ENCODE peak calls at places on chromosome 2, in four cellular contexts. D is H9, I is H1, Z is IMR-90. R is an unnamed sample.

GRCh38 chr2:160719116-160719515 is 225.5 kb upstream of the RBMS1 start:
- DNase-seq in D (no peak), I (no peak), Z (peak), R (peak)

GRCh38 chr2:102505290-102505689 is 32.3 kb downstream of the SLC9A4 start:
- DNase-seq in D (no peak), I (no peak), Z (no peak), R (no peak)

GRCh38 chr2:69163109-69163508 is 150.1 kb downstream of the ANTXR1 start:
- DNase-seq in D (no peak), I (no peak), Z (peak), R (peak)

GRCh38 chr2:21251216-21251971 is 127.6 kb downstream of the TDRD15 start:
- DNase-seq in D (no peak), I (no peak), Z (no peak), R (peak)

GRCh38 chr2:189783451-189783926 is 650 bp downstream of the ORMDL1 start:
- DNase-seq in D (no peak), I (no peak), Z (peak), R (no peak)

GRCh38 chr2:12486205-12487118 is 230.3 kb upstream of the TRIB2 start:
- DNase-seq in D (no peak), I (no peak), Z (peak), R (peak)

GRCh38 chr2:223451-223850 is 40.4 kb downstream of the SH3YL1 start:
- DNase-seq in D (no peak), I (no peak), Z (no peak), R (no peak)

GRCh38 chr2:129765326-129766158 is 213.9 kb upstream of the RAB6C start:
- DNase-seq in D (no peak), I (no peak), Z (no peak), R (no peak)

GRCh38 chr2:157192445-157193423 is 64.8 kb upstream of the GALNT5 start:
- DNase-seq in D (no peak), I (no peak), Z (no peak), R (peak)

GRCh38 chr2:57515366-57515765 is 531.2 kb upstream of the VRK2 start:
- DNase-seq in D (no peak), I (no peak), Z (no peak), R (no peak)

GRCh38 chr2:17171446-17172049 is 346.7 kb downstream of the RAD51AP2 start:
- DNase-seq in D (peak), I (peak), Z (peak), R (peak)

GRCh38 chr2:183242937-183243336 is 118.7 kb downstream of the NUP35 start:
- DNase-seq in D (no peak), I (no peak), Z (peak), R (no peak)

GRCh38 chr2:156342252-156343095 is 10.0 kb upstream of the NR4A2 start:
- DNase-seq in D (peak), I (no peak), Z (peak), R (peak)

GRCh38 chr2:102872388-102872787 is 110.6 kb downstream of the TMEM182 start:
- DNase-seq in D (no peak), I (no peak), Z (no peak), R (peak)

GRCh38 chr2:65420712-65421431 is 11.5 kb downstream of the SPRED2 start:
- DNase-seq in D (no peak), I (no peak), Z (peak), R (peak)

GRCh38 chr2:27049422-27050280 is 1.8 kb upstream of the AGBL5 start:
- DNase-seq in D (no peak), I (no peak), Z (no peak), R (no peak)

GRCh38 chr2:158181171-158181570 is 79.5 kb downstream of the UPP2 start:
- DNase-seq in D (no peak), I (no peak), Z (no peak), R (no peak)

GRCh38 chr2:66585616-66586015 is 150.7 kb downstream of the MEIS1 start:
- DNase-seq in D (no peak), I (no peak), Z (no peak), R (no peak)

GRCh38 chr2:202436631-202437030 is 60.5 kb downstream of the BMPR2 start:
- DNase-seq in D (no peak), I (no peak), Z (peak), R (no peak)

GRCh38 chr2:21367421-21367820 is 243.7 kb downstream of the TDRD15 start:
- DNase-seq in D (peak), I (peak), Z (peak), R (peak)

GRCh38 chr2:121294881-121295840 is 10.2 kb upstream of the TFCP2L1 start:
- DNase-seq in D (no peak), I (no peak), Z (no peak), R (no peak)

GRCh38 chr2:112577756-112578155 is 6.7 kb upstream of the CHCHD5 start:
- DNase-seq in D (no peak), I (no peak), Z (peak), R (peak)

GRCh38 chr2:113842919-113843736 is 46.8 kb upstream of the ACTR3 start:
- DNase-seq in D (no peak), I (no peak), Z (peak), R (no peak)

GRCh38 chr2:96393989-96394761 is 58.6 kb downstream of the NCAPH start:
- DNase-seq in D (no peak), I (no peak), Z (no peak), R (no peak)

GRCh38 chr2:180656455-180656847 is 324.0 kb upstream of the UBE2E3 start:
- DNase-seq in D (no peak), I (no peak), Z (peak), R (peak)

GRCh38 chr2:8583400-8584173 is 98.3 kb upstream of the ID2 start:
- DNase-seq in D (peak), I (peak), Z (peak), R (peak)

GRCh38 chr2:130837811-130838565 is 1.3 kb downstream of the ARHGEF4 start:
- DNase-seq in D (no peak), I (no peak), Z (no peak), R (no peak)

GRCh38 chr2:120740375-120740764 is 4.7 kb downstream of the GLI2 start:
- DNase-seq in D (peak), I (no peak), Z (no peak), R (no peak)

GRCh38 chr2:207254526-207255464 is 89.0 kb upstream of the KLF7 start:
- DNase-seq in D (no peak), I (no peak), Z (peak), R (peak)

GRCh38 chr2:174145827-174146226 is 102.5 kb downstream of the OLA1 start:
- DNase-seq in D (peak), I (no peak), Z (no peak), R (peak)

GRCh38 chr2:11567631-11568031 is 33.8 kb downstream of the GREB1 start:
- DNase-seq in D (no peak), I (no peak), Z (no peak), R (no peak)

GRCh38 chr2:182207049-182207746 is 219.6 kb downstream of the PDE1A start:
- DNase-seq in D (no peak), I (no peak), Z (no peak), R (no peak)

GRCh38 chr2:190270298-190270697 is 49.3 kb downstream of the HIBCH start:
- DNase-seq in D (no peak), I (no peak), Z (peak), R (no peak)

GRCh38 chr2:207830778-207831549 is 61.3 kb upstream of the FZD5 start:
- DNase-seq in D (no peak), I (no peak), Z (no peak), R (no peak)

GRCh38 chr2:71743995-71744675 is 290.8 kb downstream of the DYSF start:
- DNase-seq in D (no peak), I (no peak), Z (no peak), R (no peak)

GRCh38 chr2:26067980-26068507 is 34.2 kb downstream of the RAB10 start:
- DNase-seq in D (no peak), I (no peak), Z (no peak), R (peak)

DNA sequence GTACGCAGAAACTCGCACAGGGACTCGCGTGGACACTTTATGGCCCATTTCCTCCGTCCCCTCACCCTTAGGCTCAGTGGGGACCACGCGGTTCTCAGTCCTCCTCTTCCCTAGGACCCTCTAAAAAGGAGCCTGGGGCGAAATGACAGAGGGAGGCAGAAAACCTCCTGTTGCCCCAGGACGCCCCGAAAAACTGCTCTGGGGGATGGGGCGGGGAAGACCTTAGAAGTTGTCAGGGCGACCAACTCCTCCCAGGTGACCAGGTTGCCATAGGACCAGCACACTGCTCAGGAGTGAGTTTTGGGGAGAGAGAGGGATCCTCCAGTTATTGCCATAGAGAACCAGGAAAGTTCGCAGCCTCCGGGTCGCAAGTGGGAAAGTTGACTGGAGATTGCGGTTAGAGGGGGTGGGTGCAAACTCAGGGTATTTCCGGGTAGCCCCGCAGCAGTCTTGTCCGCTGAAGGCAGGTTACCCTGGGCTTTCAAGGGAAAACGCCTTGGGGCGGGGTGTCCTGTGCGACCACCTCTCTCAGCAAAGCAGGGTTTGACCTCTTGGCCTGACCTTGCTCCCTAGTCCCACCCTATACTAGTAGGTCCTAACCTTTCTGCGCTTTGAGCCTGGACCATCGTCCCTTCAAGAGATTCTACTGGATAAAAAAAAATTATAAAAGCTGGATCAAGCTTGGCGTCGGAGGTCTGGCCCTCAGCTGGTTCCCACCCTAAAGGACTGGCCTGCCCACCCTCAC is 7.8 kb upstream of the PAX3 start:
- DNase-seq in D (peak), I (no peak), Z (no peak), R (no peak)
- H2BK15ac ChIP-seq in D (no peak), I (no peak), Z (no peak), R (no peak)

GRCh38 chr2:135607561-135607960 is 76.3 kb downstream of the R3HDM1 start:
- DNase-seq in D (no peak), I (no peak), Z (peak), R (no peak)
- H3K56ac ChIP-seq in D (no peak), I (no peak), Z (no peak), R (no peak)

GRCh38 chr2:105488198-105488757 is 89.4 kb upstream of the FHL2 start:
- DNase-seq in D (no peak), I (no peak), Z (no peak), R (no peak)
- H3K4ac ChIP-seq in D (no peak), I (no peak), Z (peak), R (no peak)

DNA sequence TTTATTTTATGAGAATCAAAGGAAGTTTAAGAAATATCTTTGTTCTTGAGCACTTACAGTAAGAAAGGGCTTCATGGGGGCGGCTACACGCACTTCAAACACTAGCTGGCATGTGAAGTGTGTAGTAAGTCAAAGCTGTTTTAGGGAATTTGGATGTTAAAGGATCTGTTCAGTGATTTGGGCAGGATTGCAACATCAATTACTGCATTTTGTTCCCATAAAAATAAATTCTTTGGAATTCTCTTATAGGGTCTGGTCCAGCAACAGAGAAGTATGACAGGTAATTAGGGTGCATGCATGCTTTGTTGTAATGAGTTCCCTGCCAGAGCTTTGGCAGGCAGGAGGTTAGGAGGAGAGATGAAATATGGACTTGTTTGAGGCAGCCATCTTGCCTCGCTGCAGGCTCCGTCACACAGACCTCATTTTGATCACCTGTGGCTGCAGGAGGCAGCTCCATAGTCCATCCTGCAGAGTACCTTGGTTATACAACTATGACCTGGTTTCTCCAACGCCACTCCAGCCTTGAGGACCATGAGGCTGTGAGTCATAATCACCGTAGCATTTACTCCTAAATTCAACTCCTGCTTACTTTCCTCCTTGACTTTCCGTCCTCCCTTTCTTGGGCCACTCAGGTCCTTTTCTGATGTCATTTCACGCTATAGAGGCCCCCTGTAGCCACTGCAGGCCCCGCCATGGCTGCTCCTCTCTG is 26.5 kb upstream of the EML4 start:
- DNase-seq in D (no peak), I (no peak), Z (peak), R (no peak)
- H2BK15ac ChIP-seq in D (no peak), I (peak), Z (peak), R (peak)

GRCh38 chr2:220764246-220764645 is 807.9 kb downstream of the EPHA4 start:
- DNase-seq in D (no peak), I (no peak), Z (peak), R (no peak)
- H3K56ac ChIP-seq in D (no peak), I (no peak), Z (no peak), R (no peak)

GRCh38 chr2:98026292-98026691 is 30.5 kb upstream of the TMEM131 start:
- DNase-seq in D (no peak), I (no peak), Z (no peak), R (no peak)

GRCh38 chr2:98027535-98027934 is 31.8 kb upstream of the TMEM131 start:
- DNase-seq in D (no peak), I (no peak), Z (no peak), R (no peak)

GRCh38 chr2:98027955-98028593 is 32.3 kb upstream of the TMEM131 start:
- DNase-seq in D (no peak), I (no peak), Z (peak), R (peak)

GRCh38 chr2:98026927-98027522 is 31.3 kb upstream of the TMEM131 start:
- DNase-seq in D (no peak), I (no peak), Z (no peak), R (no peak)

DNA sequence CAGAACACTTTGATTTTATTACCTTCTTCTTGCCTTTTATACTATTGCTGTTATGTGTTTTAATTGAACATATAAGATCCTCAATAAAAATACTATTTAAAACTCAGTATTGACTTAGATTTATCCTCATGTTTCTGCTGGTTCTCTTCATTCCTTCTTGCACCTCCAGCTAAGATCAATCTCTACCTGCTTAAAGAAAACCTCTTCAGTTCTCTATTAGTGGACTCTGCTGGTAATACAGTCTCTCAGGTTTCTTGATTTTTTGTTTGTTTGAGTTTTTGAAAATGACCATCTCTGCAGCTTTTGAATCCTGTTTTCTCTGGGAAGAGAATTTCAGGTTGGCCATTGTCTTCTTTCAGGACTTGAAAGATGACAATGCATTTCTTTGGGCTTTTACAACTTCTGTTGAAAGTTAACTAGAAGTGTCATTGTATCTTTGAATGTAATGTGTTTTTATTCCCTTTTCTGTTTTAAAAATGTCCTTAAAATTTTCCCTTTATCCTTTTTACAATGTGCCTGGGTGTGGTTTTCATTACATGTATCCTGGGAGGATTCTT is 29.8 kb upstream of the TMEM131 start:
- DNase-seq in D (no peak), I (no peak), Z (no peak), R (no peak)
- H3K4ac ChIP-seq in D (no peak), I (no peak), Z (no peak), R (no peak)

GRCh38 chr2:28325567-28326468 is 66.8 kb upstream of the FOSL2 start:
- DNase-seq in D (no peak), I (no peak), Z (no peak), R (no peak)
- H2BK15ac ChIP-seq in D (no peak), I (no peak), Z (no peak), R (no peak)